ENCODE peak calls at places on chromosomes 11 and 22, in six cellular contexts. One of them, this sample, is unnamed. For H3K27me3, the result is how much of the 10 kb centered on the place peaks cover.

GRCh38 chr11:35275808-35276170 is 136.8 kb downstream of the CD44 start:
- DNase-seq in CD8-positive, alpha-beta memory T cell: no peak
- DNase-seq in left ventricle myocardium inferior: no peak
- DNase-seq in pancreas: no peak
- DNase-seq in effector memory CD4-positive, alpha-beta T cell: no peak
- DNase-seq in cardiac muscle cell: no peak
- DNase-seq in this sample: no peak

GRCh38 chr11:35214792-35215193 is 75.8 kb downstream of the CD44 start:
- DNase-seq in CD8-positive, alpha-beta memory T cell: no peak
- DNase-seq in left ventricle myocardium inferior: no peak
- DNase-seq in pancreas: no peak
- DNase-seq in effector memory CD4-positive, alpha-beta T cell: no peak
- DNase-seq in cardiac muscle cell: peak
- DNase-seq in this sample: no peak

GRCh38 chr22:50032941-50033601 is 20.5 kb upstream of the IL17REL start:
- DNase-seq in CD8-positive, alpha-beta memory T cell: no peak
- DNase-seq in left ventricle myocardium inferior: no peak
- DNase-seq in pancreas: no peak
- DNase-seq in effector memory CD4-positive, alpha-beta T cell: no peak
- DNase-seq in cardiac muscle cell: no peak
- DNase-seq in this sample: no peak

GRCh38 chr11:115930276-115930675 is 426.1 kb upstream of the CADM1 start:
- DNase-seq in CD8-positive, alpha-beta memory T cell: no peak
- DNase-seq in left ventricle myocardium inferior: no peak
- DNase-seq in pancreas: no peak
- DNase-seq in effector memory CD4-positive, alpha-beta T cell: no peak
- DNase-seq in cardiac muscle cell: no peak
- DNase-seq in this sample: no peak

GRCh38 chr11:22626573-22627239 is 1.1 kb upstream of the FANCF start:
- DNase-seq in CD8-positive, alpha-beta memory T cell: no peak
- DNase-seq in left ventricle myocardium inferior: no peak
- DNase-seq in pancreas: no peak
- DNase-seq in effector memory CD4-positive, alpha-beta T cell: no peak
- DNase-seq in cardiac muscle cell: peak
- DNase-seq in this sample: no peak

GRCh38 chr11:45803981-45804805 is 756 bp upstream of the SLC35C1 start:
- DNase-seq in CD8-positive, alpha-beta memory T cell: peak
- DNase-seq in left ventricle myocardium inferior: peak
- DNase-seq in pancreas: peak
- DNase-seq in effector memory CD4-positive, alpha-beta T cell: peak
- DNase-seq in cardiac muscle cell: peak
- DNase-seq in this sample: peak

GRCh38 chr11:111982019-111982464 is 43.2 kb upstream of the DLAT start:
- DNase-seq in CD8-positive, alpha-beta memory T cell: peak
- DNase-seq in left ventricle myocardium inferior: no peak
- DNase-seq in pancreas: peak
- DNase-seq in effector memory CD4-positive, alpha-beta T cell: no peak
- DNase-seq in cardiac muscle cell: peak
- DNase-seq in this sample: no peak

GRCh38 chr11:72972541-72973128 is 158.4 kb downstream of the ATG16L2 start:
- DNase-seq in CD8-positive, alpha-beta memory T cell: no peak
- DNase-seq in left ventricle myocardium inferior: no peak
- DNase-seq in pancreas: no peak
- DNase-seq in effector memory CD4-positive, alpha-beta T cell: no peak
- DNase-seq in cardiac muscle cell: peak
- DNase-seq in this sample: no peak

GRCh38 chr11:7570938-7571337 is 57.1 kb downstream of the PPFIBP2 start:
- DNase-seq in CD8-positive, alpha-beta memory T cell: no peak
- DNase-seq in left ventricle myocardium inferior: no peak
- DNase-seq in pancreas: no peak
- DNase-seq in effector memory CD4-positive, alpha-beta T cell: no peak
- DNase-seq in cardiac muscle cell: no peak
- DNase-seq in this sample: no peak

GRCh38 chr11:19345519-19345847 is 104.7 kb upstream of the E2F8 start:
- DNase-seq in CD8-positive, alpha-beta memory T cell: no peak
- DNase-seq in left ventricle myocardium inferior: no peak
- DNase-seq in pancreas: peak
- DNase-seq in effector memory CD4-positive, alpha-beta T cell: no peak
- DNase-seq in cardiac muscle cell: peak
- DNase-seq in this sample: no peak

GRCh38 chr22:20080445-20080775 is 369 bp downstream of the DGCR8 start:
- DNase-seq in CD8-positive, alpha-beta memory T cell: peak
- DNase-seq in left ventricle myocardium inferior: peak
- DNase-seq in pancreas: peak
- DNase-seq in effector memory CD4-positive, alpha-beta T cell: peak
- DNase-seq in cardiac muscle cell: peak
- DNase-seq in this sample: peak

GRCh38 chr22:44776535-44777363 is 24.4 kb downstream of the ARHGAP8 start:
- DNase-seq in CD8-positive, alpha-beta memory T cell: no peak
- DNase-seq in left ventricle myocardium inferior: no peak
- DNase-seq in pancreas: no peak
- DNase-seq in effector memory CD4-positive, alpha-beta T cell: no peak
- DNase-seq in cardiac muscle cell: no peak
- DNase-seq in this sample: no peak

GRCh38 chr22:35064664-35065063 is 1.3 kb upstream of the ISX start:
- DNase-seq in CD8-positive, alpha-beta memory T cell: no peak
- DNase-seq in left ventricle myocardium inferior: no peak
- DNase-seq in pancreas: no peak
- DNase-seq in effector memory CD4-positive, alpha-beta T cell: no peak
- DNase-seq in cardiac muscle cell: no peak
- DNase-seq in this sample: peak

GRCh38 chr11:129598378-129598777 is 217.3 kb upstream of the TMEM45B start:
- DNase-seq in CD8-positive, alpha-beta memory T cell: no peak
- DNase-seq in left ventricle myocardium inferior: no peak
- DNase-seq in pancreas: no peak
- DNase-seq in effector memory CD4-positive, alpha-beta T cell: no peak
- DNase-seq in cardiac muscle cell: no peak
- DNase-seq in this sample: no peak

GRCh38 chr22:31995046-31995445 is 48.0 kb upstream of the SLC5A1 start:
- DNase-seq in CD8-positive, alpha-beta memory T cell: no peak
- DNase-seq in left ventricle myocardium inferior: no peak
- DNase-seq in pancreas: no peak
- DNase-seq in effector memory CD4-positive, alpha-beta T cell: no peak
- DNase-seq in cardiac muscle cell: no peak
- DNase-seq in this sample: no peak

GRCh38 chr11:121630041-121630440 is 177.3 kb upstream of the SORL1-AS1 start:
- DNase-seq in CD8-positive, alpha-beta memory T cell: no peak
- DNase-seq in left ventricle myocardium inferior: no peak
- DNase-seq in pancreas: no peak
- DNase-seq in effector memory CD4-positive, alpha-beta T cell: no peak
- DNase-seq in cardiac muscle cell: peak
- DNase-seq in this sample: no peak

GRCh38 chr22:40560551-40560950 is 76.0 kb downstream of the MRTFA start:
- DNase-seq in CD8-positive, alpha-beta memory T cell: no peak
- DNase-seq in left ventricle myocardium inferior: no peak
- DNase-seq in pancreas: no peak
- DNase-seq in effector memory CD4-positive, alpha-beta T cell: no peak
- DNase-seq in cardiac muscle cell: peak
- DNase-seq in this sample: no peak

GRCh38 chr11:72113170-72113808 is 794 bp upstream of the ANAPC15 start:
- DNase-seq in CD8-positive, alpha-beta memory T cell: no peak
- DNase-seq in left ventricle myocardium inferior: no peak
- DNase-seq in pancreas: no peak
- DNase-seq in effector memory CD4-positive, alpha-beta T cell: no peak
- DNase-seq in cardiac muscle cell: no peak
- DNase-seq in this sample: no peak

GRCh38 chr11:19605500-19606371 is 106.9 kb upstream of the NAV2 start:
- DNase-seq in CD8-positive, alpha-beta memory T cell: no peak
- DNase-seq in left ventricle myocardium inferior: no peak
- DNase-seq in pancreas: no peak
- DNase-seq in effector memory CD4-positive, alpha-beta T cell: no peak
- DNase-seq in cardiac muscle cell: peak
- DNase-seq in this sample: no peak

GRCh38 chr11:38460901-38461300 is 1862.9 kb upstream of the RAG2 start:
- DNase-seq in CD8-positive, alpha-beta memory T cell: no peak
- DNase-seq in left ventricle myocardium inferior: peak
- DNase-seq in pancreas: no peak
- DNase-seq in effector memory CD4-positive, alpha-beta T cell: no peak
- DNase-seq in cardiac muscle cell: peak
- DNase-seq in this sample: no peak

GRCh38 chr11:64638017-64638664 is 47.1 kb downstream of the SLC22A12 start:
- DNase-seq in CD8-positive, alpha-beta memory T cell: no peak
- DNase-seq in left ventricle myocardium inferior: no peak
- DNase-seq in pancreas: no peak
- DNase-seq in effector memory CD4-positive, alpha-beta T cell: no peak
- DNase-seq in cardiac muscle cell: peak
- DNase-seq in this sample: no peak

GRCh38 chr11:76551400-76551799 is 106.6 kb downstream of the EMSY start:
- DNase-seq in CD8-positive, alpha-beta memory T cell: no peak
- DNase-seq in left ventricle myocardium inferior: no peak
- DNase-seq in pancreas: no peak
- DNase-seq in effector memory CD4-positive, alpha-beta T cell: no peak
- DNase-seq in cardiac muscle cell: peak
- DNase-seq in this sample: no peak

GRCh38 chr11:12827929-12828812 is 153.9 kb downstream of the TEAD1 start:
- DNase-seq in CD8-positive, alpha-beta memory T cell: no peak
- DNase-seq in left ventricle myocardium inferior: no peak
- DNase-seq in pancreas: no peak
- DNase-seq in effector memory CD4-positive, alpha-beta T cell: no peak
- DNase-seq in cardiac muscle cell: peak
- DNase-seq in this sample: no peak
- H3K27me3 ChIP-seq in CD8-positive, alpha-beta memory T cell: under half
- H3K27me3 ChIP-seq in left ventricle myocardium inferior: under half
- H3K27me3 ChIP-seq in pancreas: under half
- H3K27me3 ChIP-seq in effector memory CD4-positive, alpha-beta T cell: under half
- H3K27me3 ChIP-seq in cardiac muscle cell: under half
- H3K27me3 ChIP-seq in this sample: under half

DNA sequence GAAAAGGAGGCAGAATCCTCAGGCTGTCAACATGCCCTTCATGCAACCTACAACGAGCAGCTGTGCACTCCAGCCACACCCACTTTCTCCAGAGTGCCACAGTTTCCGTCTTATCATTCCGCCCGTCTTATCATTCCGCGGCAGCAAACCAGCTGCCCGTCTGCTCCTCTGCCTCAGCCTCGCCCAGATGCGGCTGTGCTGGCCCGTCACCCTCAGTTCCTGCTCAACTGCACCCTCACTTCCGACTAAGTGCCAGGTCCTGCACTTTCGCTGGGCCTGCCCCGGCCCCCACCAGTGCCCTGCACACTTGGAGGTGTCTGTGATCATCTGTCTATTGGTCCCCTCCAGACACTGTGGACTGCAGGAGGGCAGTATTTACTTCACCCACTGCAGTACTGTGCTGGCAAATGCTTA is 43.7 kb downstream of the MICAL3 start:
- DNase-seq in CD8-positive, alpha-beta memory T cell: peak
- DNase-seq in left ventricle myocardium inferior: peak
- DNase-seq in pancreas: no peak
- DNase-seq in effector memory CD4-positive, alpha-beta T cell: no peak
- DNase-seq in cardiac muscle cell: peak
- DNase-seq in this sample: peak
- H3K4me3 ChIP-seq in CD8-positive, alpha-beta memory T cell: peak
- H3K4me3 ChIP-seq in left ventricle myocardium inferior: peak
- H3K4me3 ChIP-seq in pancreas: no peak
- H3K4me3 ChIP-seq in effector memory CD4-positive, alpha-beta T cell: peak
- H3K4me3 ChIP-seq in cardiac muscle cell: no peak
- H3K4me3 ChIP-seq in this sample: no peak

DNA sequence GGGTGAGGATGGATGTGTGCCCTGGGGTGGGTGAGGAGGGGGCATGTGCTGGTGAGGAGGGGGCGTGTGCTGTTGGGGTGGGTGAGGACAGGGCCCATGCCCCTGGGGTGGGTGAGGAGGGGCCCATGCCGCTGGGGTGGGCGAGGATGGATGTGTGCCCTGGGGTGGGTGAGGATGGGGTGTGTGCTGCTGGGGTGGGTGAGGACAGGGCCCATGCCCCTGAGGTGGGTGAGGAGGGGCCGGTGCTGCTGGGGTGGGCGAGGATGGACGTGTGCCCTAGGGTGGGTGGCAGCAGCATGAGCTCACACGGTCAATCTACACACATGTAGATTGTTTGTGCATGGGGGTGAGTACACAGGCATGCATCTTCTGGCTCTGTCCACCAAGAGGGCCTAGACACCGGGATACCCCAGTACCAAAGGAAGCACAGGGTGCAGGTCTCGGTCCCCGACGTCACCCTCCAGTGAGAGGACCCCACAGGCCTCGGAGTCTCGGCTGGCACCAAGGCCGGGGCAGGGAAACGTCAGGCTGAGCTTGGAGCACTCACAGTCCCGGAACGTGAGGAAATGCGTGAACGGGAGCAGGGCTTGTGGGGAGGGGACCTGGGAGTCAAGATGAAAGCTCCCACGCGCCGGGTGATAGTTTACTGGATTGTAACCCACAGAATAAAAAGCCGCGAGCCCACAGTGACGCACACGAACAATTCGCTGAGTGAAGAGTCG is 37.4 kb upstream of the TOLLIP start:
- DNase-seq in CD8-positive, alpha-beta memory T cell: no peak
- DNase-seq in left ventricle myocardium inferior: no peak
- DNase-seq in pancreas: peak
- DNase-seq in effector memory CD4-positive, alpha-beta T cell: no peak
- DNase-seq in cardiac muscle cell: no peak
- DNase-seq in this sample: no peak
- H3K27me3 ChIP-seq in CD8-positive, alpha-beta memory T cell: under half
- H3K27me3 ChIP-seq in left ventricle myocardium inferior: under half
- H3K27me3 ChIP-seq in pancreas: under half
- H3K27me3 ChIP-seq in effector memory CD4-positive, alpha-beta T cell: under half
- H3K27me3 ChIP-seq in cardiac muscle cell: under half
- H3K27me3 ChIP-seq in this sample: under half

DNA sequence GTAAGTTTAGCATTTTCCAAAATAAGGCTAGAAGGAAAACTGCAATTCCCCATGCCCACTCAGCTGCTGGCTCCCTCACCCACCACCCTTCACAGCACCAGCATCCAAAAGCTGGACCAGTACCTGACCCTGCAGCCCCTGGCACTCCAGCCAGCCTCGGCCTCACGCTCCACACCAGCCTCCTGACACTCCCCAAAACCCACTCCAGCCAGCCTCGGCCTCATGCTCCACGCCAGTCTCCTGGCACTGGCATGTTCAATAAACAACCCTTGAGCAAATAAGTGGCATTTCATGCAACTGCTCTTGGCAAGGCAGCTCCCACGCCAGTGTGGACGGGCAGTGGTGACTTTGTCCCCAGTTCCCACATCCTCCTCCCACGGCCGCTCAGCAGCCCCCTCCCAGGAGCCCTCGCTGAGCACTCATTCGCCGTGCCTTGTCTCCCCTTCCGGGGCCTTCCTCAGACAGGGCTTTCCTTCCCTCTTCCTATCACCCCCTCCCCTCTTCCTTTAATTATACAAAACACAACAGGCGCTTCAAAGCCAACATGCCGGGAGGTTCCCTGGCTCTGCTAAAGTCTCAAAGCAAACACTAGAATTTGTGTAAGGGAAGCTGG is 6.9 kb downstream of the TOLLIP start:
- DNase-seq in CD8-positive, alpha-beta memory T cell: no peak
- DNase-seq in left ventricle myocardium inferior: no peak
- DNase-seq in pancreas: peak
- DNase-seq in effector memory CD4-positive, alpha-beta T cell: no peak
- DNase-seq in cardiac muscle cell: no peak
- DNase-seq in this sample: no peak
- H3K4me3 ChIP-seq in CD8-positive, alpha-beta memory T cell: no peak
- H3K4me3 ChIP-seq in left ventricle myocardium inferior: no peak
- H3K4me3 ChIP-seq in pancreas: peak
- H3K4me3 ChIP-seq in effector memory CD4-positive, alpha-beta T cell: no peak
- H3K4me3 ChIP-seq in cardiac muscle cell: no peak
- H3K4me3 ChIP-seq in this sample: no peak

DNA sequence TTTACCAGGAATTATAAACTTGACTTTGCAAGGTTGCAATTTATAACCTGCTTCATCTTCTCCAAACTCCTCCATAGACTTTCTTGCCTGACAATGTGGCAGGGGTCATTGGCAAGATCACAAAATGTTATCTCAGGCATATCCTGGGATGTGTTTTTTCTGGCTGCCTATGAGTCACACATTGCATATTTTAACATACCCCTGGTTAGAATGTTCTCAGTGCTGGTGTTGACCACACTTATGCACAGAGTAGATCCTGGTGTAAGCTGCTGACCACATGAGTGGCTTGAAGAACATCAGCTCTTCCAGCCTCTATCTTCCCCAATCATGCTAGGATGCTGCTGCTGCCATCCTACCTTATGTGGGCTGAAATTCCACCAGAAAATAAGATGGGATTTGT is 137.4 kb upstream of the TTC12 start:
- DNase-seq in CD8-positive, alpha-beta memory T cell: no peak
- DNase-seq in left ventricle myocardium inferior: no peak
- DNase-seq in pancreas: no peak
- DNase-seq in effector memory CD4-positive, alpha-beta T cell: no peak
- DNase-seq in cardiac muscle cell: peak
- DNase-seq in this sample: no peak
- H3K27me3 ChIP-seq in CD8-positive, alpha-beta memory T cell: under half
- H3K27me3 ChIP-seq in left ventricle myocardium inferior: under half
- H3K27me3 ChIP-seq in pancreas: under half
- H3K27me3 ChIP-seq in effector memory CD4-positive, alpha-beta T cell: under half
- H3K27me3 ChIP-seq in cardiac muscle cell: under half
- H3K27me3 ChIP-seq in this sample: under half

This sample was measured in GM06990.